ENCODE peak calls at places on chromosomes 4 and X, in seven cellular contexts. V, L, S, J, P, U and D are unnamed samples.

GRCh38 chr4:55435136-55435535 is 39.4 kb downstream of the TMEM165 start:
- DNase-seq in L (peak), U (no peak), J (no peak), V (no peak), P (no peak), S (no peak), D (no peak)

GRCh38 chr4:106978046-106978774 is 57.9 kb downstream of the DKK2 start:
- DNase-seq in L (no peak), U (no peak), S (no peak), P (no peak), V (no peak), J (no peak), D (no peak)

GRCh38 chr4:16264798-16265197 is 38.5 kb upstream of the TAPT1 start:
- DNase-seq in U (no peak), J (no peak), L (peak), S (no peak), P (no peak), V (no peak), D (no peak)

GRCh38 chrX:22118161-22118830 is 86.2 kb downstream of the PHEX start:
- DNase-seq in U (no peak), J (no peak), L (no peak), S (no peak), V (no peak), P (no peak), D (no peak)

GRCh38 chr4:95742179-95742578 is 97.7 kb upstream of the PDHA2 start:
- DNase-seq in V (no peak), U (no peak), P (no peak), L (no peak), S (no peak), J (no peak), D (no peak)

GRCh38 chr4:113899260-113900177 is 79.9 kb downstream of the ARSJ start:
- DNase-seq in U (peak), L (no peak), V (no peak), P (no peak), J (no peak), S (no peak), D (no peak)

GRCh38 chr4:8278421-8279287 is 9.1 kb downstream of the HTRA3 start:
- DNase-seq in J (no peak), V (peak), S (no peak), P (no peak), U (no peak), L (peak), D (no peak)

GRCh38 chr4:19026281-19026680 is 1004.7 kb upstream of the LCORL start:
- DNase-seq in U (no peak), P (no peak), V (peak), L (peak), J (no peak), S (peak), D (no peak)

GRCh38 chr4:4457803-4458550 is 71.1 kb downstream of the NSG1 start:
- DNase-seq in V (no peak), S (no peak), U (no peak), L (no peak), P (no peak), J (no peak), D (no peak)

GRCh38 chr4:30716158-30716557 is 4.0 kb upstream of the PCDH7 start:
- DNase-seq in J (no peak), U (no peak), V (no peak), L (peak), P (no peak), S (no peak), D (no peak)

GRCh38 chr4:83964996-83965541 is 429.2 kb downstream of the GPAT3 start:
- DNase-seq in S (no peak), J (no peak), L (peak), P (no peak), V (no peak), U (no peak), D (no peak)

GRCh38 chrX:150258463-150259430 is 104.4 kb upstream of the MAMLD1 start:
- DNase-seq in U (no peak), S (no peak), V (no peak), J (no peak), P (no peak), L (peak), D (no peak)

GRCh38 chrX:129688097-129688496 is 33.3 kb upstream of the APLN start:
- DNase-seq in U (no peak), L (no peak), S (no peak), P (no peak), J (no peak), V (no peak), D (no peak)

GRCh38 chr4:40840985-40841571 is 91.3 kb downstream of the NSUN7 start:
- DNase-seq in P (peak), L (peak), V (peak), J (peak), U (peak), S (peak), D (peak)

GRCh38 chr4:110068248-110068647 is 130.2 kb downstream of the ELOVL6 start:
- DNase-seq in U (no peak), S (no peak), P (no peak), V (no peak), L (no peak), J (no peak), D (no peak)

GRCh38 chrX:42755820-42756219 is 22.1 kb downstream of the PPP1R2C start:
- DNase-seq in U (no peak), V (no peak), J (no peak), P (peak), L (peak), S (no peak), D (no peak)

GRCh38 chrX:45240334-45240733 is 39.7 kb upstream of the DIPK2B start:
- DNase-seq in J (no peak), L (no peak), U (no peak), V (no peak), P (no peak), S (no peak), D (no peak)

GRCh38 chrX:12930150-12930549 is 23.7 kb downstream of the TLR8 start:
- DNase-seq in L (no peak), V (no peak), P (no peak), S (no peak), U (no peak), J (no peak), D (no peak)

GRCh38 chrX:125266153-125266660 is 53.5 kb upstream of the TEX13C start:
- DNase-seq in S (no peak), J (no peak), V (no peak), U (no peak), L (no peak), P (no peak), D (no peak)

GRCh38 chr4:139229534-139230039 is 50.4 kb downstream of the MGARP start:
- DNase-seq in J (no peak), P (peak), U (no peak), V (no peak), S (no peak), L (peak), D (peak)

GRCh38 chr4:13541720-13542576 is 2.4 kb downstream of the NKX3-2 start:
- DNase-seq in V (no peak), U (no peak), S (peak), P (no peak), J (no peak), L (no peak), D (no peak)

GRCh38 chr4:159655547-159655946 is 552.7 kb downstream of the RAPGEF2 start:
- DNase-seq in U (no peak), P (no peak), V (no peak), L (peak), J (no peak), S (no peak), D (no peak)

GRCh38 chrX:24479924-24480722 is 15.0 kb downstream of the PDK3 start:
- DNase-seq in J (peak), L (no peak), V (no peak), U (peak), S (peak), P (peak), D (peak)

GRCh38 chr4:56937262-56937661 is 29.6 kb downstream of the REST start:
- DNase-seq in V (no peak), U (no peak), P (no peak), S (no peak), J (no peak), L (peak), D (no peak)

GRCh38 chrX:71616672-71617529 is 1.4 kb downstream of the CXCR3 start:
- DNase-seq in J (no peak), U (no peak), L (no peak), V (no peak), S (no peak), P (no peak), D (no peak)